ENCODE peak calls at places on chromosomes 6 and 20, in ten cellular contexts. O, T, M, A, F, G, U, H, X and E are unnamed samples.
A peak's percentile ranks its signal among the peaks of the same experiment; 100 is the strongest.

GRCh38 chr6:456358-456857 is 64.9 kb downstream of the IRF4 start:
- DNase-seq in O (no peak), T (no peak), M (no peak), A (no peak), F (no peak), G (no peak), U (no peak), H (no peak), X (no peak), E (no peak)

GRCh38 chr20:5133998-5134397 is 7.2 kb downstream of the CDS2 start:
- DNase-seq in O (no peak), T (no peak), M (no peak), A (no peak), F (no peak), G (no peak), U (no peak), H (no peak), X (no peak), E (no peak)

GRCh38 chr20:63652192-63652980 is 838 bp downstream of the STMN3 start:
- DNase-seq in O (no peak), T (peak; percentile 58), M (no peak), A (no peak), F (peak; percentile 63), G (no peak), U (peak; percentile 31), H (no peak), X (peak; percentile 24), E (no peak)

GRCh38 chr6:163490826-163491577 is 76.5 kb downstream of the QKI start:
- DNase-seq in O (peak; percentile 50), T (peak; percentile 41), M (peak; percentile 69), A (peak; percentile 64), F (no peak), G (no peak), U (peak; percentile 60), H (peak; percentile 74), X (no peak), E (no peak)

GRCh38 chr20:41141153-41141815 is 3.9 kb downstream of the PLCG1 start:
- DNase-seq in O (peak; percentile 20), T (no peak), M (no peak), A (peak; percentile 34), F (no peak), G (no peak), U (peak; percentile 39), H (peak; percentile 20), X (no peak), E (no peak)

GRCh38 chr20:56786503-56786902 is 157.4 kb downstream of the TFAP2C start:
- DNase-seq in O (no peak), T (no peak), M (no peak), A (no peak), F (no peak), G (no peak), U (no peak), H (no peak), X (no peak), E (no peak)

GRCh38 chr6:141992109-141992508 is 140.6 kb upstream of the GJE1 start:
- DNase-seq in O (no peak), T (no peak), M (no peak), A (no peak), F (no peak), G (no peak), U (no peak), H (no peak), X (no peak), E (no peak)

GRCh38 chr20:3483309-3483708 is 12.5 kb downstream of the ATRN start:
- DNase-seq in O (no peak), T (no peak), M (no peak), A (no peak), F (no peak), G (no peak), U (no peak), H (no peak), X (no peak), E (no peak)

GRCh38 chr6:169019727-169020491 is 233.7 kb downstream of the THBS2 start:
- DNase-seq in O (no peak), T (no peak), M (no peak), A (no peak), F (no peak), G (no peak), U (no peak), H (no peak), X (no peak), E (no peak)

GRCh38 chr20:52001999-52002666 is 189.4 kb downstream of the ZFP64 start:
- DNase-seq in O (no peak), T (no peak), M (no peak), A (no peak), F (no peak), G (no peak), U (no peak), H (no peak), X (no peak), E (no peak)

GRCh38 chr20:37259031-37259430 is 2.6 kb downstream of the GHRH start:
- DNase-seq in O (no peak), T (no peak), M (no peak), A (no peak), F (peak; percentile 39), G (no peak), U (no peak), H (no peak), X (no peak), E (no peak)

GRCh38 chr20:43534791-43535350 is 24.0 kb upstream of the SGK2 start:
- DNase-seq in O (no peak), T (no peak), M (no peak), A (no peak), F (peak; percentile 66), G (no peak), U (no peak), H (no peak), X (no peak), E (no peak)

GRCh38 chr6:170454512-170455285 is 98.4 kb downstream of the PSMB1 start:
- DNase-seq in O (no peak), T (no peak), M (no peak), A (no peak), F (peak; percentile 78), G (no peak), U (no peak), H (no peak), X (no peak), E (no peak)

GRCh38 chr20:34705383-34706021 is 1.4 kb downstream of the TP53INP2 start:
- DNase-seq in O (peak; percentile 23), T (peak; percentile 42), M (no peak), A (no peak), F (peak; percentile 93), G (peak; percentile 73), U (no peak), H (peak; percentile 67), X (peak; percentile 27), E (no peak)

GRCh38 chr20:53582574-53583351 is 10.9 kb downstream of the ZNF217 start:
- DNase-seq in O (peak; percentile 93), T (peak; percentile 61), M (no peak), A (no peak), F (peak; percentile 82), G (no peak), U (no peak), H (no peak), X (no peak), E (no peak)

GRCh38 chr6:144657691-144658090 is 372.6 kb downstream of the UTRN start:
- DNase-seq in O (no peak), T (no peak), M (no peak), A (no peak), F (no peak), G (no peak), U (no peak), H (no peak), X (no peak), E (no peak)

GRCh38 chr6:12296255-12296573 is 6.1 kb downstream of the EDN1 start:
- DNase-seq in O (peak; percentile 96), T (no peak), M (no peak), A (no peak), F (peak; percentile 94), G (no peak), U (no peak), H (peak; percentile 69), X (no peak), E (no peak)

GRCh38 chr6:15312500-15312899 is 66.6 kb downstream of the JARID2 start:
- DNase-seq in O (no peak), T (no peak), M (no peak), A (no peak), F (peak; percentile 57), G (no peak), U (no peak), H (no peak), X (no peak), E (no peak)

GRCh38 chr6:161429921-161430490 is 156.1 kb upstream of the AGPAT4 start:
- DNase-seq in O (peak; percentile 43), T (no peak), M (no peak), A (no peak), F (peak; percentile 41), G (no peak), U (no peak), H (no peak), X (no peak), E (no peak)
- TF ChIP-seq CTCF in O (peak; percentile 49), T (no peak), M (no peak), A (no peak), F (peak; percentile 34), G (no peak), U (peak; percentile 29), H (no peak), X (peak; percentile 49), E (no peak)

GRCh38 chr6:162485464-162485863 is 242.1 kb downstream of the PRKN start:
- DNase-seq in O (no peak), T (no peak), M (no peak), A (no peak), F (no peak), G (no peak), U (no peak), H (no peak), X (peak; percentile 68), E (no peak)
- H3K4me3 ChIP-seq in O (no peak overlapping the region), T (no peak overlapping the region), M (no peak overlapping the region), A (no peak overlapping the region), F (no peak overlapping the region), G (no peak overlapping the region), U (peak overlapping the region; percentile 35), H (no peak overlapping the region), X (no peak overlapping the region), E (no peak overlapping the region)

DNA sequence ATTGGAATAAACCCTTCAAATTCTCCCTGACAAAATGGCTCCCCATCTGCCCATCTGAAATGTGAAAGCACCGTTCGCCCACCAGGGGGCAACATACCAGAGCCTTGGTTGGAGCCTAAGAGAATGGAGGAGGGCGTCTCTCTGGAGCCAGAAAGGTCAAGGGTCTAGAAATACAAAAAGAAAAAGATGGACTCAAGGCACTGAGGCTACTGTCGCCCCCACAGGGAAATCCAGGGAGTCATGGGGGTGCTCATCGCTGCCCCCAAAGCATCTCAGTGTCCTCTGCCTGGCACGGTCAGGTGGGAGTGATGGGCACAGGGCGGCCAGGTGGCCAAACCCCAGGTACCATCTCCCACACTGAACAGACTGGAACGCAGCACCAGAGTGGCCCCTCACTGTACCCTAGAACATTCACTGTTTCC is 136.3 kb downstream of the ZMYND8 start:
- DNase-seq in O (peak; percentile 10), T (peak; percentile 45), M (no peak), A (no peak), F (no peak), G (no peak), U (peak; percentile 43), H (peak; percentile 19), X (peak; percentile 28), E (no peak)
- TF ChIP-seq CTCF in O (peak; percentile 57), T (peak; percentile 66), M (peak; percentile 29), A (peak; percentile 47), F (peak; percentile 63), G (no peak), U (peak; percentile 46), H (peak; percentile 46), X (peak; percentile 66), E (peak; percentile 68)

DNA sequence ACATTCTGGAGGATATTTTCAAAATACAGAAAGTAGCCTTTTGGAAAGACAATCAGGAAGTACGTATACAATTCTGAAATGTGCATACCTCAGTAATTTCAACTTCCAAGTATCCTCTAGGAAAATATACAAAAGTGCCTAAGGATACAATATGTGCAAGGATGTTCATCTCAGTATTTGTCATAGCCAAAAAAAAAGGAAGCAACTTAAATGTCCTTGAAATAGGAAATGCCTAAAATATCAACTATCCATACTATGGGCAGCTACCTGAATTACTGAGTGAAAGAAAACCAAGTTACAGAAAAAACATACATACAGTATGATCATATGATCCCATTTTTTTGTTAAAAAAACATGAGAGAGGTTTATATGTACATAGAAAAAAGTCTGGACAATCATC is 1.5 kb downstream of the PPIL1 start:
- DNase-seq in O (no peak), T (no peak), M (no peak), A (no peak), F (no peak), G (no peak), U (no peak), H (no peak), X (no peak), E (no peak)
- H3K4me3 ChIP-seq in O (no peak overlapping the region), T (no peak overlapping the region), M (no peak overlapping the region), A (no peak overlapping the region), F (no peak overlapping the region), G (no peak overlapping the region), U (peak overlapping the region; percentile 79), H (no peak overlapping the region), X (no peak overlapping the region), E (no peak overlapping the region)